ENCODE peak calls at places on chromosomes 7 and 10, in eight cellular contexts. F, P, J, X, C, A, S and H are unnamed samples. For H3K4me1, the result is how much of the 10 kb centered on the place peaks cover.

GRCh38 chr10:125977206-125977605 is 80.8 kb downstream of the FANK1 start:
- DNase-seq in F (no peak), P (peak), J (no peak), X (no peak), C (no peak), A (no peak), S (no peak), H (no peak)

GRCh38 chr7:28316489-28316888 is 95.8 kb upstream of the CREB5 start:
- DNase-seq in F (no peak), P (no peak), J (no peak), X (peak), C (no peak), A (no peak), S (peak), H (no peak)

GRCh38 chr10:75260990-75261389 is 25.2 kb upstream of the COMTD1 start:
- DNase-seq in F (no peak), P (no peak), J (no peak), X (no peak), C (no peak), A (no peak), S (no peak), H (no peak)

GRCh38 chr7:158266426-158266816 is 321.2 kb downstream of the PTPRN2 start:
- DNase-seq in F (no peak), P (peak), J (no peak), X (no peak), C (peak), A (no peak), S (no peak), H (no peak)

GRCh38 chr10:132897516-132898381 is 44.6 kb downstream of the CFAP46 start:
- DNase-seq in F (peak), P (no peak), J (no peak), X (no peak), C (no peak), A (peak), S (no peak), H (peak)

GRCh38 chr7:114703677-114704076 is 218.2 kb upstream of the MDFIC start:
- DNase-seq in F (no peak), P (no peak), J (no peak), X (peak), C (no peak), A (no peak), S (peak), H (no peak)

GRCh38 chr10:17348111-17349008 is 106.0 kb downstream of the ST8SIA6 start:
- DNase-seq in F (peak), P (no peak), J (peak), X (peak), C (peak), A (peak), S (peak), H (peak)

GRCh38 chr7:116691664-116692063 is 19.7 kb downstream of the MET start:
- DNase-seq in F (no peak), P (no peak), J (no peak), X (peak), C (no peak), A (no peak), S (no peak), H (no peak)

GRCh38 chr7:30206466-30206865 is 71.7 kb downstream of the MTURN start:
- DNase-seq in F (no peak), P (peak), J (peak), X (peak), C (no peak), A (no peak), S (peak), H (no peak)

GRCh38 chr7:32941996-32942782 is 15.1 kb upstream of the FKBP9 start:
- DNase-seq in F (peak), P (peak), J (peak), X (peak), C (peak), A (peak), S (peak), H (peak)

GRCh38 chr10:63464402-63465292 is 1.1 kb downstream of the JMJD1C start:
- DNase-seq in F (no peak), P (no peak), J (no peak), X (peak), C (no peak), A (no peak), S (peak), H (peak)

GRCh38 chr10:125026974-125027735 is 85.2 kb downstream of the ZRANB1 start:
- DNase-seq in F (no peak), P (no peak), J (no peak), X (no peak), C (no peak), A (no peak), S (no peak), H (no peak)

GRCh38 chr10:21638681-21639080 is 104.6 kb downstream of the MLLT10 start:
- DNase-seq in F (no peak), P (no peak), J (no peak), X (no peak), C (no peak), A (no peak), S (no peak), H (no peak)

GRCh38 chr10:120493411-120494312 is 36.6 kb downstream of the PLPP4 start:
- DNase-seq in F (no peak), P (no peak), J (no peak), X (no peak), C (no peak), A (no peak), S (no peak), H (no peak)

GRCh38 chr7:25148772-25149575 is 23.9 kb upstream of the CYCS start:
- DNase-seq in F (no peak), P (peak), J (no peak), X (no peak), C (no peak), A (no peak), S (no peak), H (no peak)

GRCh38 chr10:102802920-102803534 is 34.2 kb downstream of the CYP17A1 start:
- DNase-seq in F (peak), P (peak), J (peak), X (peak), C (peak), A (peak), S (peak), H (peak)

GRCh38 chr7:94908204-94909022 is 1.0 kb downstream of the PPP1R9A start:
- DNase-seq in F (no peak), P (peak), J (no peak), X (peak), C (peak), A (peak), S (peak), H (peak)

GRCh38 chr10:117685431-117685830 is 142.9 kb downstream of the EMX2 start:
- DNase-seq in F (no peak), P (no peak), J (no peak), X (no peak), C (no peak), A (no peak), S (no peak), H (no peak)

GRCh38 chr7:122038904-122039303 is 105.1 kb downstream of the AASS start:
- DNase-seq in F (no peak), P (no peak), J (no peak), X (no peak), C (no peak), A (no peak), S (peak), H (no peak)

GRCh38 chr10:63713191-63714144 is 192.3 kb downstream of the REEP3 start:
- DNase-seq in F (peak), P (peak), J (peak), X (peak), C (peak), A (peak), S (peak), H (peak)

GRCh38 chr7:70710011-70710480 is 421.9 kb upstream of the GALNT17 start:
- DNase-seq in F (no peak), P (peak), J (no peak), X (peak), C (no peak), A (no peak), S (peak), H (no peak)

GRCh38 chr10:33333260-33334169 is 952 bp downstream of the NRP1 start:
- DNase-seq in F (no peak), P (no peak), J (peak), X (peak), C (no peak), A (peak), S (peak), H (no peak)

GRCh38 chr7:41709621-41710020 is 6.7 kb upstream of the INHBA start:
- DNase-seq in F (peak), P (no peak), J (no peak), X (peak), C (no peak), A (no peak), S (peak), H (no peak)

GRCh38 chr7:66380285-66380888 is 175.3 kb downstream of the TPST1 start:
- DNase-seq in F (no peak), P (no peak), J (peak), X (no peak), C (no peak), A (no peak), S (no peak), H (no peak)

GRCh38 chr7:6147627-6148026 is 116.5 kb downstream of the ANKRD61 start:
- DNase-seq in F (no peak), P (no peak), J (no peak), X (no peak), C (no peak), A (no peak), S (no peak), H (no peak)

DNA sequence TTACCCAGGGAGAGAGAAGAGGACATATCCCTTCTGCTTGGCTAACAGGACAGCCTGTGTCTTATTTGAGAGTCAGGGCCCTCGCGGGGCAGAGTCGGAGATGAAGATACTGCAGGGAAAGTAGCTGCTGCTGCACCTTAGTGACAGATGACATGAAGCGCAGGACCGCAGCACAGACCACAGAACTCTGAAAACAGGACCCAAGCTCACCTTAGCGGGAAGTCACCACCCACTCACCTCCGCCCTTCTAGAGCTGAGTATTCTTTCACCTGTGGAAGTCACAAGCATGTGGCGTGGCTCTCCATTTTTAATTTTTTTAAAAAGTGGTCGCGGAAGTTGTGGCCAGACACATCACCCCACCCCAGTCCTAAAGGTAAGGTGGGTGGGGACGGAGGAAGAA is 191.4 kb downstream of the FAM107B start:
- DNase-seq in F (no peak), P (no peak), J (no peak), X (no peak), C (no peak), A (peak), S (no peak), H (no peak)
- H3K4me1 ChIP-seq in F (under half), P (under half), J (under half), X (under half), C (under half), A (half or more), S (under half), H (under half)

GRCh38 chr7:1533569-1534329 is 3.2 kb downstream of the MAFK start:
- DNase-seq in F (peak), P (peak), J (peak), X (peak), C (peak), A (peak), S (peak), H (peak)
- H3K4me3 ChIP-seq in F (peak), P (no peak), J (peak), X (no peak), C (no peak), A (no peak), S (peak), H (no peak)

GRCh38 chr10:86958109-86958830 is at the start of gene SNCG:
- DNase-seq in F (peak), P (no peak), J (no peak), X (peak), C (peak), A (no peak), S (no peak), H (no peak)

GRCh38 chr10:86960863-86961434 is 2.5 kb downstream of the SNCG start:
- DNase-seq in F (peak), P (no peak), J (no peak), X (no peak), C (peak), A (peak), S (no peak), H (no peak)

GRCh38 chr10:86960003-86960862 is 1.8 kb downstream of the SNCG start:
- DNase-seq in F (peak), P (peak), J (peak), X (peak), C (peak), A (peak), S (peak), H (peak)

GRCh38 chr10:86958831-86959736 is 685 bp downstream of the SNCG start:
- DNase-seq in F (peak), P (peak), J (peak), X (peak), C (peak), A (no peak), S (peak), H (peak)

GRCh38 chr10:86959737-86960002 is 1.3 kb downstream of the SNCG start:
- DNase-seq in F (no peak), P (no peak), J (no peak), X (no peak), C (no peak), A (peak), S (no peak), H (no peak)
- H3K4me1 ChIP-seq in F (under half), P (under half), J (under half), X (under half), C (under half), A (under half), S (under half), H (under half)

GRCh38 chr7:105678811-105679495 is 97.7 kb upstream of the EFCAB10 start:
- DNase-seq in F (peak), P (peak), J (no peak), X (peak), C (peak), A (peak), S (no peak), H (peak)
- H3K4me3 ChIP-seq in F (peak), P (no peak), J (no peak), X (no peak), C (peak), A (peak), S (peak), H (peak)

DNA sequence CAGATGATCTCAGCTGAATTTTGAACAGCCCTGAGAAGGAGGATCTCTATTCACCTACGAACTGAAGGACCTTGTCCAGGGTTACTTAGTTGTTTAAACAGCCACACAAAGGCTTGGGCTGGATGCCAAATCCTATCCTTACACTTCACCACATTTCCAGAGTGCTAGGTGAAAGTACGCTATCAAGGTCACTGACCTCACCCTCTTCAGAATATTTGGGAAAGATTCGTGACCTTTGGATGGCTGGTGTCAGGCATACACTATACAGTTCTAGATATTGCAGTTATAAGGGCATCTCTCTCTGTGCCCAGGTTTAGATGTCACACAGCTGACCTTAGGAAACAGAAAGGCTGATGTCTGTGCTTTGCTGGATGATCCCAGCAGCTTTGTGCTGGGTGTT is 61.2 kb upstream of the ABLIM1 start:
- DNase-seq in F (no peak), P (no peak), J (no peak), X (no peak), C (no peak), A (peak), S (no peak), H (no peak)
- H3K4me1 ChIP-seq in F (under half), P (under half), J (under half), X (half or more), C (under half), A (under half), S (under half), H (under half)

DNA sequence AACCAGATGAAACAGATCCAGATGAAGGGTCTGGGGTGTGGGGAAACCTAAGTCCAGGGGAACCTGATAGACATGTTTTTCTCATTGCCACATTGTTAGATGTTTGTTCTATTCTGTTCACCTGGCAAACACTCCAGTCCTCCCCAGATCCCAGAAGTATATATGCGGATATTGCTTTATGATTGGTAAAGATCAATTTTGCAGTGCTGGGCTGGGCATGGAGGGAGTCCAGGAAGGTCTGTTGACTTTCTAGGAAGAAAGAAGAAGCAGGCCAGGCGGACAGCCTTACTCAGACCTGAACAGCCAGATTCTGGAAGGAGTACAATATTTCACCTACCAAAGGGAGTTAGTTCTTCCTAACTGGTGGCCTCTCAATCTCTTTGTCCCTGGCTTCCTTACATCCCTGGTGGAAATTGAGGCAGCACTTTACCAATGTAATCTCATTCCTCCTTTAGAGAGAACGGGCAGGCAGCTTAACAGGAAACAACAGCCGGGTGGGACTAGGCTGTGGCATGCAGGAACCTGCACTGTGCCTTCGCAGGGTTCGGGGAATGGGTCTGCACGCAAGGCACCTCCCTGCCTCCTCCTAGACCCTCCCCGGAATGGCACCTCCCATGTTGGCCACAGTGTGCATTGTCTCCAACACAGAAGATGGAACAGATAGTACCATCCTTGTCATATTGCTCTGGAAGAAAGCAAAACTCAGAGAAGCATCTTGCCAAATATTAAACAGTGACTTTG is 931 bp downstream of the GIMAP6 start:
- DNase-seq in F (no peak), P (no peak), J (no peak), X (no peak), C (peak), A (peak), S (no peak), H (no peak)
- H3K4me3 ChIP-seq in F (peak), P (no peak), J (no peak), X (no peak), C (peak), A (peak), S (no peak), H (peak)